ENCODE peak calls at places on chromosomes 3 and 15, in seven cellular contexts. V is stimulated activated CD8-positive, alpha-beta memory T cell treated with anti-CD3 and anti-CD28 coated beads, Interleukin-7, amount 100 ng/mL, for 4 hours; J is activated CD8-positive, alpha-beta memory T cell treated with anti-CD3 and anti-CD28 coated beads, Interleukin-2, amount 50 U/mL, for 4 hours; H is AML-193; Q is activated gamma-delta T cell treated with anti-CD3 and anti-CD28 coated beads, Interleukin-2, amount 50 U/mL, for 16 hours; T is retina; G is activated T-helper 1 cell treated with anti-CD3 and anti-CD28 coated beads, Interleukin-12 subunit alpha, Interleukin-12 subunit beta, Interleukin-2, Interleukin-4 antibody, amounts not matched to agents 30 ng/mL and 10 ng/mL and 1 ng/mL, durations not matched to agents 14 hours and 24 hours and 36 hours. O is an unnamed sample.

GRCh38 chr3:159832024-159832423 is 156.6 kb upstream of the IL12A start:
- DNase-seq in T (no peak), G (no peak), Q (no peak), J (no peak), V (no peak), H (peak), O (no peak)

GRCh38 chr15:43939070-43939469 is 112.3 kb downstream of the WDR76 start:
- DNase-seq in G (no peak), H (no peak), V (no peak), T (no peak), Q (no peak), J (no peak), O (no peak)

GRCh38 chr3:193593666-193594025 is 638 bp downstream of the OPA1 start:
- DNase-seq in J (peak), H (no peak), Q (no peak), T (no peak), V (no peak), G (peak), O (peak)

GRCh38 chr3:55189359-55189801 is 261.5 kb upstream of the LRTM1 start:
- DNase-seq in G (no peak), J (no peak), H (no peak), T (no peak), Q (no peak), V (no peak), O (no peak)

GRCh38 chr15:68729789-68730201 is 90.9 kb downstream of the ANP32A start:
- DNase-seq in J (no peak), G (no peak), T (no peak), Q (no peak), H (no peak), V (no peak), O (no peak)

GRCh38 chr3:15645740-15646490 is 44.4 kb downstream of the BTD start:
- DNase-seq in V (no peak), G (no peak), H (no peak), J (no peak), T (no peak), Q (no peak), O (no peak)

GRCh38 chr3:40414270-40414669 is 27.3 kb downstream of the ENTPD3 start:
- DNase-seq in Q (no peak), G (no peak), H (no peak), J (no peak), V (no peak), T (no peak), O (no peak)

GRCh38 chr3:193902557-193903256 is 233.2 kb upstream of the HES1 start:
- DNase-seq in T (peak), V (no peak), H (no peak), J (no peak), Q (no peak), G (no peak), O (peak)

GRCh38 chr3:45547202-45547701 is 47.3 kb upstream of the LIMD1 start:
- DNase-seq in H (no peak), G (no peak), T (no peak), J (no peak), V (no peak), Q (no peak), O (no peak)

GRCh38 chr15:77064539-77065308 is 6.2 kb downstream of the TSPAN3 start:
- DNase-seq in Q (no peak), G (no peak), J (no peak), T (no peak), H (no peak), V (no peak), O (no peak)

GRCh38 chr3:173403376-173403775 is 5.8 kb downstream of the NLGN1 start:
- DNase-seq in J (no peak), G (no peak), Q (no peak), H (no peak), T (no peak), V (no peak), O (no peak)

GRCh38 chr3:183815951-183816475 is 9.4 kb downstream of the MAP6D1 start:
- DNase-seq in H (no peak), G (no peak), J (no peak), V (no peak), T (no peak), Q (no peak), O (no peak)

GRCh38 chr3:193560870-193561269 is 6.2 kb upstream of the ATP13A4 start:
- DNase-seq in V (no peak), G (no peak), J (no peak), T (no peak), Q (no peak), H (no peak), O (no peak)

GRCh38 chr3:128482175-128482856 is 10.7 kb downstream of the GATA2 start:
- DNase-seq in H (no peak), J (no peak), G (no peak), T (peak), Q (no peak), V (no peak), O (peak)

GRCh38 chr3:51777985-51778384 is 1.1 kb downstream of the IQCF6 start:
- DNase-seq in J (no peak), Q (no peak), V (no peak), G (no peak), T (no peak), H (no peak), O (no peak)

GRCh38 chr3:168860028-168860427 is 764.3 kb upstream of the GOLIM4 start:
- DNase-seq in J (no peak), G (no peak), Q (no peak), T (no peak), V (no peak), H (no peak), O (no peak)

GRCh38 chr3:70959506-70959905 is 624.0 kb downstream of the FOXP1 start:
- DNase-seq in J (no peak), V (no peak), T (no peak), Q (no peak), H (no peak), G (no peak), O (no peak)

GRCh38 chr15:57458255-57458850 is 82.0 kb downstream of the CGNL1 start:
- DNase-seq in J (no peak), H (no peak), T (no peak), Q (no peak), G (no peak), V (no peak), O (no peak)

GRCh38 chr3:27623085-27623753 is 98.9 kb downstream of the EOMES start:
- DNase-seq in Q (no peak), H (no peak), G (no peak), J (no peak), T (no peak), V (no peak), O (no peak)

GRCh38 chr3:69776926-69777581 is 37.8 kb downstream of the MITF start:
- DNase-seq in G (no peak), H (peak), J (no peak), Q (no peak), V (no peak), T (no peak), O (no peak)

GRCh38 chr15:48005921-48006541 is 114.8 kb upstream of the SLC24A5 start:
- DNase-seq in Q (no peak), T (peak), J (no peak), G (no peak), V (no peak), H (no peak), O (no peak)

GRCh38 chr3:182738583-182739514 is 54.5 kb upstream of the ATP11B start:
- DNase-seq in T (no peak), G (no peak), J (no peak), V (no peak), Q (no peak), H (no peak), O (no peak)

GRCh38 chr15:69523010-69524001 is 70.7 kb downstream of the RPLP1 start:
- DNase-seq in G (peak), V (peak), Q (peak), T (peak), J (peak), H (peak), O (peak)

GRCh38 chr15:93452537-93453211 is 363.7 kb upstream of the RGMA start:
- DNase-seq in Q (no peak), H (no peak), J (no peak), T (no peak), V (no peak), G (no peak), O (no peak)

GRCh38 chr3:159721324-159721723 is 267.3 kb upstream of the IL12A start:
- DNase-seq in H (no peak), G (no peak), J (no peak), Q (no peak), V (no peak), T (no peak), O (no peak)

GRCh38 chr15:80768158-80768557 is 11.0 kb upstream of the CEMIP start:
- DNase-seq in G (no peak), H (no peak), J (no peak), Q (no peak), V (no peak), T (no peak), O (no peak)

GRCh38 chr3:133863865-133864264 is 31.8 kb downstream of the RAB6B start:
- DNase-seq in G (no peak), Q (no peak), J (no peak), T (no peak), H (no peak), V (no peak), O (no peak)

GRCh38 chr3:170054204-170054603 is 16.4 kb downstream of the GPR160 start:
- DNase-seq in J (no peak), T (no peak), H (peak), Q (no peak), G (no peak), V (no peak), O (no peak)

GRCh38 chr3:195270350-195271115 is 426 bp downstream of the XXYLT1 start:
- DNase-seq in Q (peak), T (peak), H (peak), G (peak), J (peak), V (no peak), O (peak)

GRCh38 chr3:161347726-161348125 is 23.6 kb downstream of the SPTSSB start:
- DNase-seq in J (no peak), Q (no peak), H (no peak), T (no peak), V (no peak), G (no peak), O (no peak)

GRCh38 chr3:98982336-98982735 is 80.8 kb upstream of the DCBLD2 start:
- DNase-seq in J (no peak), Q (no peak), V (no peak), G (no peak), T (peak), H (no peak), O (peak)

GRCh38 chr3:69370156-69370944 is 15.5 kb downstream of the FRMD4B start:
- DNase-seq in G (no peak), Q (no peak), J (no peak), H (peak), V (no peak), T (no peak), O (no peak)

GRCh38 chr3:53842436-53843194 is 3.6 kb downstream of the CHDH start:
- DNase-seq in T (peak), V (no peak), J (no peak), G (no peak), Q (no peak), H (no peak), O (peak)

GRCh38 chr3:11001020-11001657 is 8.6 kb downstream of the SLC6A1 start:
- DNase-seq in V (no peak), H (no peak), T (peak), G (no peak), J (no peak), Q (no peak), O (peak)

GRCh38 chr3:194300936-194301335 is 50.2 kb downstream of the CPN2 start:
- DNase-seq in J (no peak), V (no peak), Q (no peak), T (no peak), G (no peak), H (no peak), O (no peak)